ENCODE peak calls at places on chromosomes 13 and 19, in five cellular contexts. M is stimulated activated CD8-positive, alpha-beta memory T cell treated with anti-CD3 and anti-CD28 coated beads, Interleukin-15, amount 100 ng/mL, for 4 hours; G is AG10803; T is IMR-90; Q is neural progenitor cell. V is an unnamed sample.

GRCh38 chr13:99433543-99434075 is 67.7 kb upstream of the TM9SF2 start:
- DNase-seq in M (no peak), G (no peak), T (no peak), Q (no peak), V (no peak)

GRCh38 chr13:46909037-46909436 is 12.2 kb upstream of the HTR2A start:
- DNase-seq in M (no peak), G (peak), T (no peak), Q (no peak), V (no peak)

GRCh38 chr13:79401259-79402071 is 4.6 kb downstream of the RBM26 start:
- DNase-seq in M (no peak), G (no peak), T (no peak), Q (no peak), V (no peak)

GRCh38 chr19:50332264-50333038 is 3.3 kb upstream of the KCNC3 start:
- DNase-seq in M (no peak), G (no peak), T (no peak), Q (peak), V (no peak)

GRCh38 chr13:24860775-24861174 is 96.8 kb downstream of the RNF17 start:
- DNase-seq in M (no peak), G (no peak), T (no peak), Q (no peak), V (no peak)

GRCh38 chr13:76725211-76725610 is 161.0 kb downstream of the KCTD12 start:
- DNase-seq in M (no peak), G (peak), T (peak), Q (no peak), V (no peak)

GRCh38 chr19:46975918-46976782 is 43.5 kb upstream of the NPAS1 start:
- DNase-seq in M (no peak), G (peak), T (peak), Q (peak), V (no peak)

GRCh38 chr13:41398494-41399190 is 58.7 kb upstream of the RGCC start:
- DNase-seq in M (no peak), G (no peak), T (no peak), Q (no peak), V (no peak)

GRCh38 chr19:4049432-4049831 is 17.3 kb downstream of the ZBTB7A start:
- DNase-seq in M (no peak), G (no peak), T (no peak), Q (no peak), V (no peak)

GRCh38 chr13:113552786-113553540 is 31.6 kb upstream of the TFDP1 start:
- DNase-seq in M (no peak), G (no peak), T (no peak), Q (no peak), V (no peak)

GRCh38 chr13:87536499-87536898 is 134.7 kb upstream of the SLITRK5 start:
- DNase-seq in M (no peak), G (no peak), T (no peak), Q (no peak), V (no peak)

V was measured in T-helper 9 cell.